ENCODE peak calls at places on chromosome 5, in seven cellular contexts. H is activated CD8-positive, alpha-beta T cell treated with anti-CD3 and anti-CD28 coated beads for 36 hours; S is neural crest cell; T is WTC11; V is choroid plexus epithelial cell; E is mucosa of descending colon; Y is fibroblast of the aortic adventitia. P is an unnamed sample.

GRCh38 chr5:134224905-134225779 is 731 bp downstream of the PPP2CA start:
- DNase-seq in Y (peak), E (peak), H (peak), V (peak), T (peak), S (peak), P (peak)

GRCh38 chr5:113663879-113664278 is 150.4 kb downstream of the YTHDC2 start:
- DNase-seq in T (peak), H (peak), V (peak), Y (peak), E (peak), S (peak), P (peak)

GRCh38 chr5:97142521-97143254 is at the start of gene LIX1:
- DNase-seq in T (peak), V (peak), Y (peak), H (peak), E (peak), S (peak), P (peak)

GRCh38 chr5:109546461-109546860 is 136.7 kb upstream of the PJA2 start:
- DNase-seq in H (no peak), E (no peak), Y (no peak), T (no peak), S (no peak), V (no peak), P (no peak)

GRCh38 chr5:159026781-159027180 is 72.9 kb downstream of the EBF1 start:
- DNase-seq in T (no peak), H (no peak), S (no peak), Y (no peak), V (no peak), E (no peak), P (no peak)

GRCh38 chr5:6166698-6167394 is 211.5 kb downstream of the MED10 start:
- DNase-seq in E (no peak), T (no peak), H (no peak), V (no peak), S (no peak), Y (no peak), P (no peak)

GRCh38 chr5:111171-111570 is 19.2 kb downstream of the PLEKHG4B start:
- DNase-seq in V (no peak), Y (no peak), H (no peak), S (no peak), E (no peak), T (no peak), P (no peak)

GRCh38 chr5:130198927-130199326 is 294.7 kb downstream of the CHSY3 start:
- DNase-seq in Y (peak), S (no peak), E (peak), T (peak), H (no peak), V (peak), P (no peak)

GRCh38 chr5:140565780-140566095 is 1.1 kb downstream of the SLC35A4 start:
- DNase-seq in Y (peak), E (no peak), V (no peak), H (no peak), S (no peak), T (no peak), P (no peak)

GRCh38 chr5:146027746-146028145 is 77.6 kb downstream of the PLAC8L1 start:
- DNase-seq in Y (no peak), T (no peak), S (no peak), E (peak), V (no peak), H (no peak), P (no peak)

GRCh38 chr5:112923148-112923917 is 1.3 kb upstream of the REEP5 start:
- DNase-seq in V (no peak), T (no peak), Y (no peak), H (peak), E (peak), S (no peak), P (no peak)

GRCh38 chr5:42994285-42995151 is 45.6 kb downstream of the ANXA2R start:
- DNase-seq in H (peak), V (peak), T (peak), S (peak), E (peak), Y (peak), P (peak)

GRCh38 chr5:9173281-9174048 is 372.4 kb downstream of the SEMA5A start:
- DNase-seq in T (no peak), Y (peak), S (no peak), V (peak), H (no peak), E (no peak), P (no peak)

GRCh38 chr5:125026900-125027731 is 280.7 kb upstream of the ZNF608 start:
- DNase-seq in T (no peak), S (no peak), Y (peak), V (peak), E (peak), H (no peak), P (no peak)

GRCh38 chr5:16963821-16964220 is 27.7 kb upstream of the MYO10 start:
- DNase-seq in E (no peak), T (no peak), H (no peak), V (no peak), S (no peak), Y (no peak), P (no peak)

GRCh38 chr5:16889203-16889971 is 46.7 kb downstream of the MYO10 start:
- DNase-seq in V (peak), S (no peak), E (no peak), T (no peak), H (no peak), Y (peak), P (no peak)

GRCh38 chr5:137605377-137605776 is 106.3 kb upstream of the SPOCK1 start:
- DNase-seq in H (no peak), T (no peak), V (peak), Y (peak), E (no peak), S (no peak), P (no peak)

GRCh38 chr5:9500244-9500643 is 45.6 kb downstream of the SEMA5A start:
- DNase-seq in S (no peak), E (no peak), Y (no peak), T (no peak), H (no peak), V (no peak), P (no peak)

GRCh38 chr5:180908400-180908799 is 9.4 kb downstream of the BTNL8 start:
- DNase-seq in V (no peak), Y (no peak), E (no peak), H (no peak), S (no peak), T (no peak), P (no peak)

GRCh38 chr5:10489810-10490426 is 48.2 kb downstream of the ROPN1L start:
- DNase-seq in H (peak), T (no peak), E (no peak), S (no peak), Y (peak), V (peak), P (no peak)

GRCh38 chr5:61048534-61048933 is 103.5 kb downstream of the NDUFAF2 start:
- DNase-seq in S (no peak), H (no peak), T (no peak), Y (peak), E (no peak), V (peak), P (no peak)

GRCh38 chr5:133049726-133050048 is 2.1 kb upstream of the HSPA4 start:
- DNase-seq in E (no peak), V (no peak), Y (no peak), T (no peak), S (no peak), H (no peak), P (no peak)

GRCh38 chr5:150777685-150778084 is 872 bp upstream of the SMIM3 start:
- DNase-seq in E (no peak), H (no peak), V (no peak), Y (no peak), S (no peak), T (no peak), P (no peak)

GRCh38 chr5:155021858-155022257 is 8.3 kb downstream of the KIF4B start:
- DNase-seq in T (no peak), H (no peak), S (no peak), E (no peak), Y (no peak), V (no peak), P (no peak)

GRCh38 chr5:37248970-37249819 is at the start of gene CPLANE1:
- DNase-seq in Y (peak), S (peak), H (peak), V (peak), T (peak), E (peak), P (peak)
- TF ChIP-seq CTCF in Y (peak), S (peak), H (no peak), V (no peak), T (no peak), E (no peak), P (no peak)

GRCh38 chr5:174837919-174838902 is 113.8 kb downstream of the MSX2 start:
- DNase-seq in E (no peak), Y (peak), H (no peak), V (peak), S (peak), T (peak), P (peak)
- TF ChIP-seq CTCF in E (no peak), Y (peak), H (no peak), V (peak), S (peak), T (peak), P (no peak)

DNA sequence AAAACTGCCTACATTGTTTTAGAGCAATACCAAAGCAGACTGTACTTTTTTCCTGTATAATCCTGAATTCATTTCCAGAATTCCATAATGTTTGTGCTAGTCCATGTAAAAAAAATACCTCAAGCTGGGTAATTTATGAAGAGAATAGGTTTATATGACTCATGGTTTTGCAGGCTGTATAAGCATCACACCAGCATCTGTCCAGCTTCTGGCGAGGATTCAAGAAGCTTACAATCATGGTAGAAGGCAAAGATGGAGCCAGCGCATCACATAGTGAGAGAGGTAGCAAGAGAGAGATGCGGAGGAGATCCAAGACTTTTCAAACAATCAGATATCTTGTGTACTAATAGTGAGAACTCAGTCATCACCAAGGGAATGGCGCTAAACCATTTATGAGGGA is 280.3 kb upstream of the CDH9 start:
- DNase-seq in Y (peak), V (no peak), E (no peak), T (no peak), H (no peak), S (no peak), P (no peak)
- TF ChIP-seq CTCF in Y (no peak), V (no peak), E (no peak), T (no peak), H (no peak), S (no peak), P (no peak)

DNA sequence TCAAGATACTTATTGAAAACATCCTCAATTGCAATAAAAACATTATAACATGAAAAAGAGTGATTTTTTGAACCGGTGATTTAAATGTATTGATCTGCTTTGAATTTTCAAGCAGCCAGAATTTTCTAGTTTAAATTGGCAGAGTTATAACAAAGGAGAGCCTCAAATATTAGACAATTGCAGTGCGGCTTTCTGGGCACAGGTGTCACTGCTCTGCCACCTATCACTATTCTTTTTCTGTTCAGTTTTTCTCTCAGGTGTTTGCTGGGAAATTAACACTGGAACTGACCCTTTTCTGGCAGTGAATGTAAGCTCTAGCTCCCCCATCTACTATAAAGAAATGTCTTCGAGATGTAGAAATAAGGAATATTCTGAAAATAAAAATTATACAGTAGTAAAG is 23.0 kb downstream of the ZBED3 start:
- DNase-seq in H (no peak), T (no peak), E (no peak), S (no peak), Y (no peak), V (no peak), P (no peak)
- TF ChIP-seq CTCF in H (no peak), T (no peak), E (no peak), S (no peak), Y (no peak), V (peak), P (no peak)

DNA sequence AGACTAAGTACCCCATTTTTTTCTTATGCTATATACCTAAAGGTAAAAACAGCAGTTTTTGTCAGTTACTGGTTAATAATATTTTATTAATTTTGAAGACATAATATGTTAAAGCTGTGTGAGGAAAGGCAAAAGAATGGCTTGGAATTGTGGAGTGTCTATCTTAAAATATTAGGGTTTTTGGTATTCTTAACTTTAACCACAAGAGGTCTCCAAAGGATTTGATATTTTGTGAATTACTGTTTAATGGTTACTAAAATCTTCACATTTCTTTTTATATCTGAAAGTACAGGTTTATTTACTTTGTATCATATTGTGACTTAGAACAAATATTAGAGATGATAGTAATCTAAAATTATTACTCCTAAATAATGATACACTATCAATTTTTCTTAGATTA is 32.0 kb upstream of the DHFR start:
- DNase-seq in Y (peak), E (no peak), S (no peak), H (no peak), T (no peak), V (peak), P (no peak)
- TF ChIP-seq CTCF in Y (peak), E (no peak), S (peak), H (peak), T (no peak), V (peak), P (peak)

DNA sequence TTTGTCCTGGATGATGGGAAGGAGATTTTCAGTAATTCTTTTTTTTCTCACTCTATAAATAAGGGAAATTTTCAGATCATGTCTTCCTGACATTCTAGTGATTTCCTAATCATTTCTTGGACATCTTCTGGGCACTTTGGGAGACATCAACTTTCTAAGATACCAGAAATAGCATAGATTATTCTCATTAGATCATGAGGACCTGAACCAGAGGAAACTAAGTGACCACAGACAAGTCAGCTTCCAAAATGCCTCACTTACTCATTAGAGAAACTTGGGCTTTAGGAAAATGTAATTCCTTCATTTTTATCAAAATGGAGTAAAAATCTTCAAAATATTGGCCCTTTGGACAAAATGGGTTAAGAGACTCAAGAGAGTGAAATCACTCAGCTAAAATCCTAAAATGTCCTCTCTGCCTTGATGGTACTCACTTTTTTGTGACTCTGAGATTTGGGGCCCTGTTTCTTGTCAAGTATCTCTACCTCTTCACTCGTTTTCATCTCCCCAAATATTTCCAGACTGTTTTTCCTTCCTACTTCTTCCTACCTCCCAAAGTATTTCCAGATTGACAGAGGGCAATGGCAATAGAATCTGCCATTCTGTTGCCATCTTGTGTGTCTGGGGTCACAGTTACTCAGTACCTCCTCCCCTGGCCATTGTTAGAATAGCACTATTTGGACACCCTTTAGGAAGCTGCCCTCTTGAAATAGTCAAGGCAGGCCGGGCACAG is 194.5 kb downstream of the NR3C1 start:
- DNase-seq in E (no peak), T (no peak), Y (peak), V (no peak), S (no peak), H (no peak), P (no peak)
- TF ChIP-seq CTCF in E (no peak), T (peak), Y (peak), V (peak), S (peak), H (peak), P (peak)

GRCh38 chr5:36777105-36777757 is 99.3 kb upstream of the NIPBL start:
- DNase-seq in V (peak), H (no peak), E (peak), T (peak), S (peak), Y (peak), P (peak)
- TF ChIP-seq CTCF in V (peak), H (no peak), E (no peak), T (peak), S (peak), Y (peak), P (no peak)

DNA sequence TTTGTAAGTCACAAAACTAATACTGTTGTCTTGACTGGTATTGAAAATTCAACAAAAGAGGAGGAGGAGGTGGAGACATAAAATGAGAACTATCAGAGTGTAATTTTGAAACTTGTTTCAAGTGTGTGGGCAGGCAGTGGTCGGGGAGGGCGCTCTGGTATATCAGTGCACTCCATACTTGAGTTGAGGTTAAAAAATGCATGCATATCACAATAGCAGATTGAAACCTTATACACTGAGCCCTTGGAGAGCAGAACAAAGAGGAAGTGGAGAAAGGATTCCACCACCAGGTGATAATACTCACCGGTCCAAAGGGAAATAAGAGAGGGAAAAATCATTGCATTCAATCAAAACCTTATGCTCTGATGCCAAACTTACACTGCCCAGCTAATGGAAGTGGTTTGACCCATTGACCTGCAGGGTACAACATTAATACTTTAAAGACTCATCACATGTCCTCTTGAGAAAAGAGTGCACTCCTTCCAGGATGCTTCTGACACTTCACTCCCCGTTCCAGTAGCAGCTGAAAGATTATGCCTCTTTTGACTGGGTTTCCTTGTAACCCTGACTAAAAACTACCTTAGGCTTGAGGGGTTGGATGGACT is 79.5 kb upstream of the FAM169A start:
- DNase-seq in Y (no peak), H (peak), V (no peak), T (no peak), S (no peak), E (no peak), P (no peak)
- TF ChIP-seq CTCF in Y (no peak), H (no peak), V (no peak), T (no peak), S (no peak), E (no peak), P (no peak)

GRCh38 chr5:165161204-165161603 is 1655.8 kb downstream of the MAT2B start:
- DNase-seq in T (peak), V (no peak), Y (no peak), E (no peak), H (no peak), S (no peak), P (peak)
- TF ChIP-seq CTCF in T (peak), V (peak), Y (peak), E (no peak), H (no peak), S (peak), P (peak)